ENCODE peak calls at places on chromosomes 7 and 10, in six cellular contexts. V, S, Z, L, Y and U are unnamed samples.

GRCh38 chr10:6068422-6068821 is 6.3 kb upstream of the IL2RA start:
- DNase-seq in V (no peak), S (no peak), Z (no peak), L (no peak), Y (no peak), U (no peak)

GRCh38 chr7:158821173-158822021 is 7.9 kb downstream of the ESYT2 start:
- DNase-seq in V (peak; percentile 53), S (peak; percentile 87), Z (no peak), L (peak; percentile 70), Y (no peak), U (no peak)

GRCh38 chr7:54465095-54465494 is 77.1 kb upstream of the VSTM2A start:
- DNase-seq in V (no peak), S (no peak), Z (no peak), L (no peak), Y (no peak), U (no peak)

GRCh38 chr10:5041471-5042023 is 37.9 kb upstream of the AKR1C2 start:
- DNase-seq in V (no peak), S (no peak), Z (no peak), L (no peak), Y (no peak), U (no peak)

GRCh38 chr10:85643839-85644525 is 722.6 kb downstream of the GRID1 start:
- DNase-seq in V (no peak), S (peak; percentile 97), Z (no peak), L (no peak), Y (no peak), U (no peak)

GRCh38 chr7:21946228-21946709 is 570 bp upstream of the CDCA7L start:
- DNase-seq in V (no peak), S (peak; percentile 41), Z (no peak), L (no peak), Y (no peak), U (no peak)

GRCh38 chr7:25087855-25088254 is 37.2 kb downstream of the CYCS start:
- DNase-seq in V (no peak), S (peak; percentile 42), Z (no peak), L (no peak), Y (no peak), U (no peak)

GRCh38 chr7:131532570-131533091 is 23.8 kb downstream of the PODXL start:
- DNase-seq in V (no peak), S (no peak), Z (no peak), L (no peak), Y (no peak), U (no peak)

GRCh38 chr7:5491251-5492044 is 67.8 kb upstream of the TNRC18 start:
- DNase-seq in V (no peak), S (no peak), Z (no peak), L (no peak), Y (no peak), U (no peak)

GRCh38 chr7:159031750-159032149 is 112.9 kb downstream of the VIPR2 start:
- DNase-seq in V (no peak), S (no peak), Z (no peak), L (no peak), Y (no peak), U (no peak)

GRCh38 chr7:82194011-82194410 is 249.6 kb downstream of the CACNA2D1 start:
- DNase-seq in V (peak; percentile 45), S (peak; percentile 85), Z (no peak), L (no peak), Y (no peak), U (no peak)

GRCh38 chr7:33554576-33554975 is 350.8 kb upstream of the BMPER start:
- DNase-seq in V (no peak), S (no peak), Z (no peak), L (no peak), Y (no peak), U (no peak)

GRCh38 chr10:14750900-14751575 is 23.7 kb downstream of the FAM107B start:
- DNase-seq in V (no peak), S (no peak), Z (peak; percentile 38), L (no peak), Y (peak; percentile 10), U (no peak)

GRCh38 chr7:55438085-55438764 is 73.1 kb downstream of the LANCL2 start:
- DNase-seq in V (no peak), S (peak; percentile 23), Z (no peak), L (no peak), Y (no peak), U (no peak)

GRCh38 chr7:82317257-82317721 is 126.3 kb downstream of the CACNA2D1 start:
- DNase-seq in V (no peak), S (no peak), Z (no peak), L (no peak), Y (no peak), U (no peak)

GRCh38 chr10:2282194-2282593 is 544.9 kb upstream of the ADARB2 start:
- DNase-seq in V (no peak), S (no peak), Z (no peak), L (no peak), Y (no peak), U (no peak)

GRCh38 chr7:114415054-114415997 is 711 bp downstream of the FOXP2 start:
- DNase-seq in V (no peak), S (peak; percentile 15), Z (no peak), L (peak; percentile 20), Y (no peak), U (no peak)

GRCh38 chr7:104160375-104160774 is 47.4 kb downstream of the ORC5 start:
- DNase-seq in V (peak; percentile 7), S (peak; percentile 28), Z (peak; percentile 55), L (no peak), Y (no peak), U (no peak)

GRCh38 chr10:46541017-46541661 is 15.3 kb downstream of the GPRIN2 start:
- DNase-seq in V (no peak), S (no peak), Z (no peak), L (no peak), Y (peak; percentile 93), U (peak; percentile 82)